ENCODE peak calls at places on chromosomes 11 and 22, in seven cellular contexts. N is psoas muscle; T is right atrium auricular region; Z is adrenal gland; R is IMR-90; L is CD8-positive, alpha-beta memory T cell; I is Peyer's patch. M is an unnamed sample.

GRCh38 chr22:28952857-28953256 is 69.5 kb downstream of the ZNRF3 start:
- DNase-seq in L (no peak), N (no peak), I (no peak), R (peak; percentile 80), T (no peak), Z (peak; percentile 37), M (no peak)

GRCh38 chr11:9525116-9525515 is 48.4 kb upstream of the WEE1 start:
- DNase-seq in T (no peak), L (no peak), R (peak; percentile 25), N (no peak), Z (no peak), I (no peak), M (no peak)

GRCh38 chr11:15113381-15113780 is 1.3 kb upstream of the INSC start:
- DNase-seq in N (no peak), L (no peak), I (no peak), R (no peak), T (no peak), Z (no peak), M (no peak)

GRCh38 chr11:1484716-1485503 is 1.7 kb downstream of the MOB2 start:
- DNase-seq in T (no peak), R (no peak), L (no peak), Z (no peak), N (peak; percentile 16), I (peak; percentile 48), M (no peak)

GRCh38 chr11:72091292-72091691 is 10.6 kb downstream of the LRRC51 start:
- DNase-seq in N (peak; percentile 67), T (peak; percentile 75), R (peak; percentile 54), I (peak; percentile 79), L (peak; percentile 44), Z (peak; percentile 85), M (no peak)

GRCh38 chr11:108498046-108498815 is at the start of gene POGLUT3:
- DNase-seq in I (peak; percentile 74), R (peak; percentile 49), Z (peak; percentile 59), L (peak; percentile 36), N (peak; percentile 61), T (peak; percentile 59), M (no peak)

GRCh38 chr11:122229078-122229477 is 113.1 kb upstream of the BLID start:
- DNase-seq in Z (no peak), N (no peak), R (peak; percentile 61), I (no peak), L (no peak), T (no peak), M (no peak)

GRCh38 chr22:46507451-46508390 is 29.7 kb downstream of the CELSR1 start:
- DNase-seq in R (no peak), T (no peak), L (no peak), Z (no peak), N (no peak), I (no peak), M (no peak)

GRCh38 chr11:71477637-71478011 is 24.6 kb downstream of the NADSYN1 start:
- DNase-seq in R (no peak), T (no peak), I (no peak), L (no peak), N (no peak), Z (no peak), M (no peak)

GRCh38 chr22:41048791-41049717 is 43.3 kb upstream of the EP300 start:
- DNase-seq in T (peak; percentile 78), R (peak; percentile 80), L (no peak), I (peak; percentile 54), N (peak; percentile 75), Z (peak; percentile 83), M (peak; percentile 19)

GRCh38 chr11:109984634-109985289 is 108.4 kb upstream of the ZC3H12C start:
- DNase-seq in R (no peak), T (no peak), N (no peak), Z (no peak), I (no peak), L (no peak), M (no peak)

GRCh38 chr22:41300661-41301060 is 664 bp upstream of the ZC3H7B start:
- DNase-seq in Z (no peak), L (no peak), T (no peak), I (no peak), R (no peak), N (no peak), M (no peak)

GRCh38 chr11:32527776-32528175 is 55.9 kb upstream of the EIF3M start:
- DNase-seq in Z (peak; percentile 9), N (no peak), T (no peak), I (no peak), L (no peak), R (no peak), M (no peak)

GRCh38 chr11:70669871-70670683 is 271.7 kb downstream of the CTTN start:
- DNase-seq in N (no peak), Z (no peak), I (no peak), R (no peak), T (no peak), L (no peak), M (no peak)

GRCh38 chr11:33701302-33701701 is 676 bp upstream of the C11orf91 start:
- DNase-seq in I (no peak), L (no peak), N (no peak), R (peak; percentile 51), Z (no peak), T (no peak), M (no peak)

GRCh38 chr22:40161182-40161581 is 16.5 kb upstream of the TNRC6B start:
- DNase-seq in T (no peak), R (no peak), I (no peak), Z (no peak), L (no peak), N (no peak), M (no peak)

GRCh38 chr22:25076281-25076680 is 123.4 kb upstream of the CRYBB3 start:
- DNase-seq in I (no peak), T (no peak), N (no peak), Z (peak; percentile 21), R (no peak), L (no peak), M (no peak)

GRCh38 chr11:1486054-1486825 is at the start of gene MOB2:
- DNase-seq in L (no peak), R (peak; percentile 4), I (peak; percentile 71), N (peak; percentile 48), Z (peak; percentile 50), T (no peak), M (no peak)

GRCh38 chr11:118194835-118195627 is 18.6 kb upstream of the SCN2B start:
- DNase-seq in R (peak; percentile 64), N (peak; percentile 84), I (peak; percentile 77), L (no peak), Z (peak; percentile 51), T (peak; percentile 95), M (peak; percentile 31)

GRCh38 chr11:118200497-118200896 is 24.1 kb upstream of the SCN2B start:
- DNase-seq in R (no peak), I (no peak), Z (no peak), T (no peak), L (no peak), N (no peak), M (no peak)

GRCh38 chr11:118199135-118199534 is 22.7 kb upstream of the SCN2B start:
- DNase-seq in L (no peak), T (no peak), N (no peak), R (no peak), Z (no peak), I (no peak), M (no peak)

GRCh38 chr11:118200901-118201680 is 23.7 kb downstream of the JAML start:
- DNase-seq in N (no peak), Z (no peak), L (peak; percentile 20), T (no peak), R (no peak), I (no peak), M (no peak)

DNA sequence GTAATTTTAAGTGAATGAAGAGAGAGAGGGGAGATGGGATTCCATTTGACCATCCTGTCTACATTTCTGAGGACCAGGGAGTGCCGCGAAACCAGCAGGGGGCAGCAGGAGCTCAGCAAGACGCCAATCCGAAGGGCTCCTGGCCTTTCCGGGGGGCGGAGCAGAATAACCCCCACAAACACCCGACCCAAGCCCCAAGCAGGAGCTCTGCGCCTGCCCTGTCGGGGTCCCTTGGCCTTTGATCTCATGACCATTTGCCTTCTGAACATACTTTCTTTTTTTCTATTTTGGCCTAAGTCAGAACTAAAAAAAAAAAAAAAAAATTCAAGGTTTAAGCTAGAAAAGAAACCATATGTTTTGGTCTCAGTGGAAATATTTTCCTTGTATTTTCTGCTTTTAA is 21.9 kb upstream of the SCN2B start:
- DNase-seq in L (peak; percentile 78), R (peak; percentile 44), N (peak; percentile 80), I (peak; percentile 86), Z (peak; percentile 75), T (peak; percentile 80), M (peak; percentile 17)
- H3K4me3 ChIP-seq in L (no peak overlapping the region), R (no peak overlapping the region), N (peak overlapping the region; percentile 43), I (no peak overlapping the region), Z (no peak overlapping the region), T (no peak overlapping the region), M (peak overlapping the region; percentile 38)

GRCh38 chr22:17578129-17578754 is 14.9 kb downstream of the SLC25A18 start:
- DNase-seq in L (no peak), R (peak; percentile 36), I (no peak), T (peak; percentile 84), Z (peak; percentile 91), N (peak; percentile 69), M (no peak)
- H3K27ac ChIP-seq in L (no peak overlapping the region), R (no peak overlapping the region), I (no peak overlapping the region), T (peak overlapping the region; percentile 88), Z (no peak overlapping the region), N (no peak overlapping the region), M (no peak overlapping the region)

GRCh38 chr11:47507868-47508594 is 44.9 kb downstream of the CELF1 start:
- DNase-seq in N (no peak), T (no peak), I (no peak), R (no peak), L (no peak), Z (no peak), M (no peak)
- H3K4me1 ChIP-seq in N (peaks cover 64% of the 10 kb centered on the region), T (no peaks in the 10 kb centered on the region), I (peaks cover 35% of the 10 kb centered on the region), R (peaks cover 12% of the 10 kb centered on the region), L (peaks cover 62% of the 10 kb centered on the region), Z (peaks cover 70% of the 10 kb centered on the region), M (peaks cover 47% of the 10 kb centered on the region)

DNA sequence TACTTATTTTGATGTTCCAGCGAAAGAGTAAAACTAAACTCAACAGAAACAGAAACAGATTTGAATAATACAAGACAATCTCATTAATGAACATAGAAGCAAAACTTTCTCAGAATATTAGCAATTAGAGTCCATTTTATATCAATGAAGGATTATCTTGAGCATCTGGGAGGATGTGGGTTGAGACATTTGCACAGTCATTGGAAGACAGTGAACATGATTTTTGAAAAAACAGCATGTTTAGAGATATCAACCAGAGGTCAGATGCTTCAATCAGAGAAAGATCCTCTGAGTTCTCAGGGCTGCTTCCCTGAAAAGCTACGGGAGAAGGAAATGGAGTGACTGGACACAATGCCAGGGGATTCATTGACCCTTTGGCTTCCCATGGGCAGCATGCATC is 35.9 kb upstream of the VPREB1 start:
- DNase-seq in I (no peak), N (no peak), Z (no peak), R (no peak), T (no peak), L (no peak), M (no peak)
- H3K4me3 ChIP-seq in I (no peak overlapping the region), N (no peak overlapping the region), Z (no peak overlapping the region), R (no peak overlapping the region), T (no peak overlapping the region), L (no peak overlapping the region), M (no peak overlapping the region)

DNA sequence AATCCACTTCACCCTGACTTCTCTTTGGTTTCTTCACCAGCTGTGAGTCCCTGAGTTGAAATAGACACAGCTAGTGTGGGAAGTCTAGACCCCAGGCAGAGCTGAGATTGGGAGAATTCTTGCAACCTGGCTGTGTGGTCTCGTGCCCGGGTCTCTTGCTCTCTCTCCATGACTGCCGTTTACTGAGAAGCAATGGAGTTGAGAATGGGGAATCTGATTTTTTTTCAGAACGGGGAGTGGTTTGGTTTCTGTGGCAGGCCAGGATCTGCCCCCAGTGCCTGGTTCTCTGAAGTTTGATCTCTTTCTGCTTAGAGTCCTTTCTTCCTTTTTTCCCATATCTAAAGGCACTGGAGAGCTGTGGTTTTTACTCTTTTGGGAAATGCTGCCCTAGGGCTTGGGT is 1.5 kb downstream of the SIDT2 start:
- DNase-seq in L (no peak), N (no peak), Z (no peak), R (no peak), I (no peak), T (peak; percentile 58), M (no peak)
- H3K27ac ChIP-seq in L (peak overlapping the region; percentile 76), N (peak overlapping the region; percentile 92), Z (no peak overlapping the region), R (peak overlapping the region; percentile 93), I (peak overlapping the region; percentile 89), T (peak overlapping the region; percentile 95), M (peak overlapping the region; percentile 96)

M was measured in thoracic aorta.